ENCODE peak calls at places on chromosomes 7 and 10, in nine cellular contexts. D is mammary epithelial cell, R is kidney, M is vagina, F is left ventricle myocardium inferior, C is GM12878, V is IMR-90, P is ascending aorta, O is right lobe of liver. L is an unnamed sample.
A peak's percentile ranks its signal among the peaks of the same experiment; 100 is the strongest.

GRCh38 chr10:29132821-29133156 is 156.1 kb upstream of the LYZL1 start:
- DNase-seq in P (no peak), M (no peak), C (no peak), O (no peak), D (no peak), R (no peak), V (no peak), F (peak; percentile 17), L (no peak)

GRCh38 chr10:77692782-77693181 is 55.2 kb upstream of the KCNMA1 start:
- DNase-seq in M (no peak), D (peak; percentile 93), F (no peak), O (no peak), R (no peak), P (no peak), V (peak; percentile 68), C (no peak), L (no peak)

GRCh38 chr10:11112718-11113117 is 95.0 kb downstream of the CELF2 start:
- DNase-seq in R (no peak), V (peak; percentile 1), P (no peak), C (no peak), F (no peak), D (no peak), O (no peak), M (no peak), L (no peak)

GRCh38 chr7:25037325-25037724 is 57.3 kb upstream of the OSBPL3 start:
- DNase-seq in O (no peak), R (no peak), F (no peak), P (no peak), D (peak; percentile 27), V (no peak), C (no peak), M (peak; percentile 58), L (no peak)

GRCh38 chr10:118106426-118106825 is 59.7 kb upstream of the RAB11FIP2 start:
- DNase-seq in O (no peak), M (no peak), P (no peak), D (peak; percentile 1), F (no peak), C (no peak), R (no peak), V (peak; percentile 21), L (peak; percentile 5)

GRCh38 chr7:29228289-29229011 is 33.9 kb downstream of the CHN2 start:
- DNase-seq in F (no peak), C (no peak), V (no peak), D (no peak), P (no peak), R (no peak), O (peak; percentile 93), M (no peak), L (no peak)

GRCh38 chr7:130818056-130818455 is 84.0 kb upstream of the KLF14 start:
- DNase-seq in D (no peak), V (no peak), F (no peak), P (no peak), M (no peak), O (no peak), C (no peak), R (no peak), L (no peak)

GRCh38 chr10:13939391-13939790 is 352.6 kb downstream of the PRPF18 start:
- DNase-seq in R (no peak), O (no peak), D (no peak), P (no peak), V (peak; percentile 41), F (no peak), M (no peak), C (no peak), L (no peak)

GRCh38 chr10:86439544-86439943 is 72.9 kb upstream of the GRID1 start:
- DNase-seq in P (peak; percentile 67), R (no peak), V (peak; percentile 97), M (peak; percentile 88), C (no peak), D (peak; percentile 26), F (peak; percentile 22), O (peak; percentile 58), L (no peak)

GRCh38 chr7:112648781-112649180 is 141.4 kb downstream of the TMEM168 start:
- DNase-seq in R (no peak), D (no peak), V (no peak), C (no peak), O (no peak), P (no peak), F (no peak), M (no peak), L (no peak)

GRCh38 chr10:6665847-6666246 is 85.8 kb upstream of the PRKCQ start:
- DNase-seq in R (no peak), F (no peak), M (no peak), C (no peak), P (no peak), D (no peak), O (no peak), V (no peak), L (peak; percentile 15)

GRCh38 chr10:5447611-5448071 is 35.3 kb downstream of the NET1 start:
- DNase-seq in D (peak; percentile 41), O (no peak), C (peak; percentile 67), F (no peak), R (no peak), P (no peak), V (peak; percentile 14), M (no peak), L (peak; percentile 42)

GRCh38 chr10:43140414-43140813 is 2.2 kb downstream of the CSGALNACT2 start:
- DNase-seq in V (peak; percentile 98), F (no peak), D (peak; percentile 92), C (no peak), O (no peak), R (no peak), M (no peak), P (no peak), L (peak; percentile 51)

GRCh38 chr7:80467069-80467468 is 44.8 kb downstream of the GNAT3 start:
- DNase-seq in M (no peak), P (no peak), C (no peak), F (no peak), R (no peak), V (peak; percentile 85), O (no peak), D (no peak), L (no peak)

GRCh38 chr10:69955897-69956832 is 96.5 kb upstream of the MACROH2A2 start:
- DNase-seq in R (no peak), O (no peak), P (no peak), V (no peak), D (peak; percentile 36), C (no peak), F (no peak), M (no peak), L (no peak)

GRCh38 chr10:124084693-124085092 is 8.7 kb downstream of the CHST15 start:
- DNase-seq in F (no peak), M (no peak), C (no peak), V (no peak), R (no peak), P (no peak), O (no peak), D (no peak), L (no peak)
- H3K27ac ChIP-seq in F (no peak overlapping the region), M (no peak overlapping the region), C (no peak overlapping the region), V (no peak overlapping the region), R (peak overlapping the region; percentile 41), P (no peak overlapping the region), O (no peak overlapping the region), D (no peak overlapping the region), L (no peak overlapping the region)

DNA sequence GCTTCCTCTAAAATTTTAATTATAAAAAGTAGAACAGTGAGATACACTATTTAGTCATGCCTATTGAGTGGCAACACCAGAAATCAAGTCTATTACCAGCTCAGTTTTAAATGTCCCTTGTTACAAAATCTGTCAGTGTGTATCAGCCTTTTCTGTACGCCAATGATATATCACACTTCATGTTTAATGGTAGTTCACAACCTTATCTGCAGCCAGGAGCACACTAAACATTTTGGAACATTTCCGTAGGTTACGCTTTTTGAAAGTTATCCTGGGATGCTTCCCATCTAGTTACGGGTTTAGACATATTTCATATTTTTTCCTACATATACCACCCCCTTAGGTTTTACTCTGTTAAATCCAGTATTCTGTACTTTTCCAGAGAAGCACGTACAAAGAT is 5.4 kb downstream of the HNRNPA2B1 start:
- DNase-seq in V (no peak), M (no peak), P (no peak), C (no peak), O (no peak), F (no peak), R (no peak), D (no peak), L (no peak)
- H3K4me1 ChIP-seq in V (peaks cover 5% of the 10 kb centered on the region), M (peaks cover 63% of the 10 kb centered on the region), P (peaks cover 3% of the 10 kb centered on the region), C (peaks cover 25% of the 10 kb centered on the region), O (peaks cover 62% of the 10 kb centered on the region), F (peaks cover 98% of the 10 kb centered on the region), R (peaks cover 26% of the 10 kb centered on the region), D (peaks cover 24% of the 10 kb centered on the region), L (peaks cover 54% of the 10 kb centered on the region)

GRCh38 chr7:5403442-5403841 is 20.2 kb downstream of the TNRC18 start:
- DNase-seq in M (no peak), O (no peak), R (no peak), D (no peak), P (no peak), V (no peak), C (no peak), F (no peak), L (no peak)

GRCh38 chr7:5406957-5407930 is 16.4 kb downstream of the TNRC18 start:
- DNase-seq in P (no peak), R (no peak), M (no peak), D (no peak), O (no peak), C (no peak), V (no peak), F (no peak), L (no peak)

GRCh38 chr7:5413449-5413786 is 10.2 kb downstream of the TNRC18 start:
- DNase-seq in O (no peak), R (no peak), M (no peak), D (no peak), V (no peak), P (no peak), C (no peak), F (no peak), L (no peak)

DNA sequence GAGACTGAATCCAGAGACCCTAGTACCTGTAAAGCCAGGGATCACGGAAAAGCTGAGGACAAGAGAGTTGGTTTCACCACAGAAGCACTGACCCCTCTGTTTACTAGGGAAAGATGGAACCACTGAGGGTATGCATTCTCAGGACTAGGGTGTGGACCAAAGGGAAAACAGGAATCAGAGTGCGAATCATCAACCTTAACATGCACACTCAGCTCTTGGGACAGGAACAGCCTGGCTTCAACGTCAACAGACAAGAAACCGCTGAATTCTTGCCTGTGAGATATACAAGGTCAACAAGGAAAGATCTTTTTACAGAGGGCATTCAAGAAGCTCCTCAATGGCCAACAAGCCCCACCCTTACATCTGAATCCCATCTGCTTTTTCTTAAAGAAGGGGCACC is 14.9 kb downstream of the TNRC18 start:
- DNase-seq in C (no peak), M (no peak), O (no peak), D (peak; percentile 48), P (no peak), R (no peak), F (no peak), V (peak; percentile 77), L (no peak)
- H3K27ac ChIP-seq in C (no peak overlapping the region), M (no peak overlapping the region), O (no peak overlapping the region), D (no peak overlapping the region), P (peak overlapping the region; percentile 42), R (no peak overlapping the region), F (no peak overlapping the region), V (no peak overlapping the region), L (no peak overlapping the region)

DNA sequence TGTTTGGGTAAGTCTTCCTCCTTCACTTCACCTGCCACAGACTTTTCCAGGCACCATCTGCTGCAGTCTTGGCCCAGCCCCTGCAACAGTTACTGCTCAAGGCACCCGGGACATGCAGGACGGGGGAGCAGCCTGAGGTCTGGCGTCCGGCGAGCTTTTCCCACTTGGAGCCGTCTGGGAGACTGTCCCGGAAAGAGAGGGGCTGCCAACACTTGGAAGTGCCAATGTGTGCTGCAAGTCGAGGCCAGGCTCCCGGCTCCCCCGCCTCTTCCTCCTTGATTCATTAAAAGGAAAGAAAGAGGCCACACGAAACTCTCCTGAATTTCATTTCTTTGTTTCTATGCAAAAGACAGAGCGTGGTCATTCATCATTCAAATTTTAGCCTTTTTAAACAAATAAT is 13.8 kb downstream of the HTRA1 start:
- DNase-seq in P (peak; percentile 42), R (peak; percentile 83), V (no peak), O (no peak), M (no peak), C (no peak), F (peak; percentile 83), D (no peak), L (no peak)
- H3K4me1 ChIP-seq in P (peaks cover 6% of the 10 kb centered on the region), R (peaks cover 4% of the 10 kb centered on the region), V (peaks cover 19% of the 10 kb centered on the region), O (no peaks in the 10 kb centered on the region), M (peaks cover 38% of the 10 kb centered on the region), C (no peaks in the 10 kb centered on the region), F (peaks cover 46% of the 10 kb centered on the region), D (peaks cover 52% of the 10 kb centered on the region), L (no peaks in the 10 kb centered on the region)

L was measured in OCI-LY7.